ENCODE peak calls at places on chromosomes 1 and 21, in eight cellular contexts. Z, E, N, R, B, W, A and S are unnamed samples.

GRCh38 chr1:93235261-93235660 is 54.7 kb downstream of the CCDC18 start:
- DNase-seq in R (no peak), Z (no peak), B (no peak), E (no peak), A (no peak), N (no peak), W (no peak), S (no peak)

GRCh38 chr1:24501371-24502167 is 1.1 kb upstream of the RCAN3 start:
- DNase-seq in N (no peak), W (peak), Z (no peak), B (no peak), R (no peak), A (no peak), E (peak), S (no peak)

GRCh38 chr21:43997766-43998742 is 14.1 kb upstream of the TRAPPC10 start:
- DNase-seq in B (no peak), R (no peak), W (no peak), A (no peak), N (no peak), Z (no peak), E (no peak), S (peak)

GRCh38 chr1:55195523-55196233 is 19.5 kb downstream of the USP24 start:
- DNase-seq in N (no peak), E (peak), A (no peak), W (peak), R (peak), Z (no peak), B (no peak), S (no peak)

GRCh38 chr1:244779410-244779809 is 56.0 kb upstream of the COX20 start:
- DNase-seq in W (no peak), N (no peak), A (no peak), E (no peak), R (no peak), B (no peak), Z (no peak), S (no peak)

GRCh38 chr1:247517795-247518612 is 18.2 kb downstream of the OR2C3 start:
- DNase-seq in A (no peak), W (no peak), R (peak), N (no peak), E (no peak), Z (no peak), B (no peak), S (peak)

GRCh38 chr21:43884012-43884860 is 19.2 kb downstream of the AGPAT3 start:
- DNase-seq in E (peak), B (peak), Z (no peak), R (peak), W (peak), N (no peak), A (peak), S (no peak)

GRCh38 chr1:63813829-63814277 is 40.0 kb downstream of the ROR1 start:
- DNase-seq in A (no peak), R (peak), N (no peak), Z (no peak), B (no peak), E (no peak), W (peak), S (no peak)

GRCh38 chr1:61079898-61080336 is 2.4 kb upstream of the NFIA start:
- DNase-seq in N (peak), E (no peak), W (peak), Z (peak), R (peak), A (no peak), B (no peak), S (no peak)

GRCh38 chr1:85464497-85465098 is 361 bp downstream of the DDAH1 start:
- DNase-seq in R (peak), Z (peak), N (peak), A (peak), B (no peak), E (peak), W (peak), S (peak)

GRCh38 chr1:206557636-206558473 is 50.5 kb downstream of the RASSF5 start:
- DNase-seq in Z (no peak), N (no peak), R (no peak), B (peak), A (peak), W (no peak), E (peak), S (no peak)

GRCh38 chr1:167330601-167331293 is 110.1 kb downstream of the POU2F1 start:
- DNase-seq in E (peak), B (no peak), Z (no peak), A (peak), N (no peak), R (no peak), W (no peak), S (no peak)

GRCh38 chr1:94481473-94481933 is 60.1 kb downstream of the F3 start:
- DNase-seq in A (peak), R (peak), N (peak), Z (no peak), W (peak), B (peak), E (peak), S (no peak)
- TF ChIP-seq CTCF in A (peak), R (peak), N (peak), Z (peak), W (peak), B (peak), E (peak), S (peak)

GRCh38 chr1:44168520-44169098 is 27.2 kb upstream of the KLF18 start:
- DNase-seq in E (no peak), N (no peak), W (no peak), A (no peak), B (peak), Z (no peak), R (no peak), S (no peak)

GRCh38 chr1:44174630-44175029 is 33.2 kb upstream of the KLF18 start:
- DNase-seq in W (no peak), R (no peak), E (no peak), A (no peak), Z (no peak), B (no peak), N (no peak), S (no peak)

DNA sequence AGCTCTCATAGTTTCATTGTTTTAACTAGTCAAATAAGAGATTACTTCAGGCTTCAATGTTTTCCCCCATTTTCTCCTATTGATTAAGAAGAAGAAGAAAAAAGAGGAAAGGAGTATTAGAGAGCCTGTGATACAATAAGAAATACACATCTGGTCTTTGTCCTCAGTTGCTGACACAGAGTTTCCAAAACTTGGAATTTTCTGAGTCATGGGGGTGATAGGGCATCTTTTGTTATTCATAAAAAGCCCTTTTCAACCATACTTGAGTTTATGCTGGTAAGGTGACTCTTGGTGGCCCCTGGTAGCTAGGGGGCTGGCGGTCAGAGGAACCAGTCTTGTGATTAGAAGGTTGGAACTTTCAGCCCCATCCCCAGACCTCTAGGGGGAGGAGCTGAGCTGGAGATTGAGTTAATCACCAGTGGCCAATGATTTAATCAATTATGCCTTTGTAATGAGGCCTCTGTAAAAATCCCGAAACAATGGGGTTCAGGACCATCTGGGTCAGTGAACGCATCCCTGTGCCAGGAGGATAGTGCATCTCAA is 28.9 kb upstream of the KLF18 start:
- DNase-seq in R (peak), W (peak), E (no peak), N (no peak), A (no peak), B (no peak), Z (no peak), S (no peak)
- TF ChIP-seq CTCF in R (peak), W (peak), E (no peak), N (no peak), A (no peak), B (no peak), Z (no peak), S (no peak)

DNA sequence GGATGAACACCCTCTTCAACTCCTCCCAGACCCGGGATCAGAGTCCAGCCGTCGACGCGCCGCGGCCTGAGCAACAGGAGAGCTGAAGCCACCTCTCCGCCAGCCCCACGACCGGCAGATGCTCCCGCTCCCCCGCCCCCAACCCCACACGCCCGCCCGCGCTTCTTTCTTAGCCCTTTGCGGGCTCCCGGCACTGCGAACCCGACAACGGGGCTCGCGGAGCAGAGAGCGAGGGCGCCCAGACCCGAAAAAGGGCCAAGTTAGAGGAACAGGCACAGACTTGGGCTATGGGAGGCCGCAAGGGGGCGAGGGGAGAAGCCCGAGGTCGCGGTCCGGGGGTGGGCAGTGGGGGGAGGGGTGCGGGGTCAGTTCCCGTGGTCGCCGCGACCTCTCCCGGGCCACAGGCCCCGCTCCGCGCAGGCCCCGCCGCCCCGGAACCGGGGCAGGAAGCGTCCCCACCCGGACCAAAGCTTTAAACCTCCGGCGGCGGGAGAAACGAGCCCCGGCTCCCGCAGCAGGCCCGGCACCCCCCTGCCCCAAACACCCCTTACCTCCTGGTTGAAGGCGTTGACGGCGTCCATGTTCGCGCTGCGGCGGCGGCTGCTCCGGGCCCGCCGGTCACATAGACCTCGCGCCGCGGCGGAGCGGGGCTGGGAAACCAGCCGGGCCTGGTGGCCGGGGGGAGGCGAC is 661 bp downstream of the SCAF4 start:
- DNase-seq in W (peak), B (peak), Z (no peak), A (no peak), E (peak), R (no peak), N (peak), S (peak)
- TF ChIP-seq CTCF in W (peak), B (no peak), Z (no peak), A (peak), E (peak), R (no peak), N (no peak), S (peak)

DNA sequence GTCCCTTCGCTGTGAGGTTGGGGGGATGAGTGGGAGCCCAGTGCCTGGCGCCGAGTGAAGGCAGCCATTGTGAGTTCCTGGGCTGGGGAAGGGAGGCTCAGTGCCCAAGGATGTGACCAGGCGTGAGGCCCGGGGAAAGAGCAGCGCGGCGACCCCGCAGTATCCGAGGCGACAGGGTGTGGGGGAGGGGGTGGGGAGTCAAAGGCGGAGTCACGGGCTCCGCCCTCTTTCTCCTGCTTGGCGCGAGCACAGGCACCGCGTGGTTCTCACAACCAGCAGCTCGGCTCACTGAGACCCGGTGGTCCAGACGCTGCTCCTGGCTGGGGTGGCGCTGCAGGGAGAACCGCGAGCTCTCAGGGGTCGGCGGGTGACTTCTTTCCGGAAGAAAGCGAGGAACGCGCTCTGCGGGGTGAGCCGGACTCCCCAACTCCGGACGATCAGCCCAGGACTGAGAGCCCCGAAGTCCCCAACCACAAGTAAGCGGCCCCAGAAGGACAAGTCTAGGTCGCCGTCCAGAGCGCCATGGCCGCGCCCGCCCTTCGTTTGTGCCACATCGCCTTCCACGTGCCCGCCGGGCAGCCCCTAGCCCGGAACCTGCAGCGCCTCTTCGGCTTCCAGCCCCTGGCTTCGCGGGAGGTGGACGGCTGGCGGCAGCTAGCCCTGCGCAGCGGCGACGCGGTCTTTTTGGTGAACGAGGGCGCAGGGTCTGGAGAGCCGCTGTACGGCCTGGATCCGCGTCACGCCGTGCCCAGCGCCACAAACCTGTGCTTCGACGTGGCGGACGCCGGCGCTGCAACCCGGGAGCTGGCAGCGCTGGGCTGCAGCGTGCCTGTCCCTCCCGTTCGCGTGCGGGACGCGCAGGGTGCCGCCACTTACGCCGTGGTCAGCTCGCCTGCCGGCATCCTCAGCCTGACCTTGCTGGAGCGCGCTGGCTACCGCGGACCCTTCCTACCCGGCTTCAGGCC is at the start of gene HPDL:
- DNase-seq in Z (no peak), B (peak), A (peak), W (peak), N (peak), E (peak), R (peak), S (no peak)
- TF ChIP-seq CTCF in Z (no peak), B (peak), A (peak), W (no peak), N (no peak), E (no peak), R (no peak), S (peak)

GRCh38 chr1:155057788-155058211 is 5.7 kb upstream of the EFNA4 start:
- DNase-seq in A (no peak), N (no peak), W (no peak), Z (no peak), R (no peak), E (no peak), B (no peak), S (no peak)
- TF ChIP-seq CTCF in A (peak), N (no peak), W (peak), Z (no peak), R (no peak), E (peak), B (peak), S (no peak)

GRCh38 chr1:1401457-1402010 is 2.4 kb upstream of the CCNL2 start:
- DNase-seq in A (no peak), W (no peak), E (no peak), B (no peak), N (no peak), R (no peak), Z (no peak), S (no peak)

GRCh38 chr1:1399870-1400575 is 888 bp upstream of the CCNL2 start:
- DNase-seq in R (peak), A (no peak), N (no peak), E (peak), B (peak), Z (no peak), W (peak), S (peak)

GRCh38 chr1:1403543-1404112 is 3.5 kb downstream of the MRPL20 start:
- DNase-seq in N (no peak), R (no peak), E (no peak), Z (no peak), W (no peak), B (no peak), A (no peak), S (no peak)

GRCh38 chr1:1400576-1401456 is 1.7 kb upstream of the CCNL2 start:
- DNase-seq in R (no peak), B (no peak), E (no peak), N (no peak), Z (no peak), A (no peak), W (peak), S (peak)

DNA sequence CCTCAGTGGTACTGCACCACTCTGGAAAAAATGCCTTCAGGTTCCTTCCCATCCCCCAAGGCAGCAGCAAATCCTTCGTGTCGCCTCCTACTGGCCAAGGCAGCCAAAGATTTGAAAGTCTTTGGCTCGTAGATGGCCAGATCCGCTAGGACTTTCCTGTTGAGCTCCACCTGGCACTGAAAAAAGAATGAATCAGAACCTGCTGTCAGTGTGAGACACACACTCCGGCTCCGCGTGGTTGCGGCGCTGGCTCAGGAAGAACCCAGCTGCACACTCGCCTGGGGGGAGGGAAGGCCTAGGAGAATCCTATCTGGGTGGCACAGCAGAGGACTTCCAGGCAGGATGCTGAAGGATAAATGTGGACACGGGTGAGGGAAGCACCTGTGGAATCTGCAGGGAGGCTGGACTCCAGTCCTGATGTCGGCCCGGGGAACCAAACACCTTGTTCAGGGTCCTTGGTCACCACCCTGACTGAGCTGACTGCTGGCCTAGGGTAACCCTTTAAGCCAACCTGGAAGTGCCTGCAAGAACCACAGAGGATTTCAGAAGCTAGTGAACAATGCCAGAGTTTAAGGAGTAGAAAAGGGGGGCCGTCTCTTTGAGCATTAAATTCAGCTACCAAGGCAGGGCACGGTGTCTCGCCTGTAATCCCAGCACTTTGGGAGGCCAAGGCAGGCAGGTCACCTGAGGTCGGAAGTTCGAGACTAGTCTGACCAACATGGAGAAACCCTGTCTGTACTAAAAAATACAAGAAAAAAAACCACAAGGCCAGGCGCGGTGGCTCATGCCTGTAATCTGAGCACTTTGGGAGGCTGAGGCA is 3.2 kb upstream of the CCNL2 start:
- DNase-seq in A (no peak), R (peak), E (peak), Z (no peak), N (no peak), B (peak), W (peak), S (no peak)
- TF ChIP-seq CTCF in A (peak), R (peak), E (peak), Z (no peak), N (peak), B (peak), W (peak), S (peak)

DNA sequence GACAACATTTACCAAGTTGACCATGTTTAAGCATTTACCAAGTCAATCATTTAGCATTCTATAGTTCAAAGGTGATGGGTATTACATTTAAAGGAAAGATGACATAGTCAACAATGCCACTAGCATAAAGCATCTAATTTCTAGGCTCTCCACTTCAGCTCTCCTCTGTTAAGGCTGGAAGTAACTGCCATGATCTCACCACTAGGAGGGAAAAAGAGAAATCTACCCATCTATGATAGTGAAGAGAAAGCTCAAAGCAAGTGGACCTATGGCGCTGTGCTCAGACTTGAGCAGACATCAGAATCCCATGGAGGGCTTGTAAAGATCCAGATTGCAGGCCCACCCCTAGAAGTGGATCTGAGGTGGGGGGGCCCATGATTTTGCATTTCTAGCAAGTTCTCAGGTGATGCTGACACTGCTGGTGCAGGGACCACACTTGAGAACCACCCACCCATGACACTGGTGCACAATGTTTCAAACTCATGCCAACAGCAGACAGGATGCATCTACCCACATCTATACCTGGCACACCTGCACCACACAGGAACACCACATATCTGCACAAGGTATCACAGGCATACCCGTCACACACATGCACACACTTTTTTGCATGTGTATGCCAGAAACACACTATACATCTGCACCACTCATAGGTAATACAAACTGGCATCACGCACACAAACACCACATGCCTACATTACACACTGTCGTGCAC is 392.9 kb upstream of the RUNX1 start:
- DNase-seq in N (no peak), R (no peak), B (no peak), A (no peak), Z (no peak), E (no peak), W (no peak), S (no peak)
- TF ChIP-seq CTCF in N (no peak), R (peak), B (peak), A (no peak), Z (no peak), E (no peak), W (peak), S (peak)

GRCh38 chr1:150829751-150830150 is 21.7 kb upstream of the CTSK start:
- DNase-seq in B (no peak), N (no peak), Z (no peak), E (no peak), R (no peak), W (no peak), A (no peak), S (no peak)
- TF ChIP-seq CTCF in B (peak), N (peak), Z (no peak), E (peak), R (peak), W (peak), A (no peak), S (peak)

DNA sequence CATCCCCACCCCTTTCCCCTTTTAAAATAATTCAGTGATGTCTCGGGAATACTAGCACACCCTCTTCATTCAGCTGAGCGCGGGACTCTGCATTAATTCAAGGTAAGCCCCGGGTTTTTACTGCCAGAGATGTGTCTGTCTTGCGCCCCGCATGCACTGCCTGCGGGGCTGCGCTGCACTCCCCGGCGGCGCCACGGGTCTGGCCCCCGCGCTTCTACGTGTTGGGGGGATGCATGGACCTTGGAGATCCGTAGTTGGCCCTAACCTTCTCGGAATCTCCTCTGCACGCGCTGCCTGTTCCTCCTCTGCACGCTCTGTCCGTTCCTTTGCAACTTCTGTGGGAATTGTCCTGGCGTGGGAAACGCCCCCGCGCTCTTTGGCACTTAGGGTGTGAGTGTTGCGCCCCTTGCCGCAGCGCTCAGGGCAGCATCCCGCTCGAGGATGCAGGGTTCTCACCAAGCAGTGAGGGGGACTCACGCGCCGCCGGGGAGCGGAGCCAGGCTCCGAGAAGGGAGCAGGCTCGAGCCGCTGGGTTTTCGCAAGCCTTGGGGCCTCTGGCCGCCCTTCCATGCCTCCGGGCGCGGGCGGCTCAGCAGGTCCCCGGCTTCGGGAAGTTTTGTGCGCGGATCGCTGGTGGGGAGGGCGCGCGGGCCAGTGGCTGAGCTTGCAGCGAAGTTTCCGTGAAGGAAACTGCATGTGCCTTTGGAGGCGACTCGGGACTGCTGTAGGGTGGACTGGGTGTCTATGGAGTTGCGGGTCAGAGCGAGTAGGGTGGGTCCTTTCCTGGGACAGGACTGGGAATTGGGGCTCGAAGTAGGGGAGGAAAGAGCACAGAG is 165.1 kb upstream of the CACNA1E start:
- DNase-seq in R (no peak), E (no peak), B (no peak), A (no peak), N (no peak), W (no peak), Z (no peak), S (no peak)
- TF ChIP-seq CTCF in R (no peak), E (no peak), B (no peak), A (no peak), N (no peak), W (no peak), Z (no peak), S (no peak)